ENCODE peak calls at places on chromosomes 13 and 19, in four cellular contexts. G is activated CD4-positive, alpha-beta T cell treated with anti-CD3 and anti-CD28 coated beads, Interleukin-2, amount 10 ng/mL, durations not matched to agents 7 days and 5 days; H is GM10248; V is activated naive CD4-positive, alpha-beta T cell. P is an unnamed sample.
A peak's percentile ranks its signal among the peaks of the same experiment; 100 is the strongest.

GRCh38 chr19:3593156-3593555 is 7.9 kb downstream of the GIPC3 start:
- DNase-seq in V (no peak), G (no peak), H (no peak), P (no peak)

GRCh38 chr19:12821761-12822160 is 12.6 kb downstream of the RTBDN start:
- DNase-seq in H (no peak), G (no peak), V (no peak), P (no peak)

GRCh38 chr13:34155931-34156607 is 338.1 kb downstream of the RFC3 start:
- DNase-seq in G (no peak), H (no peak), V (no peak), P (no peak)

GRCh38 chr19:40549007-40549708 is 27.5 kb upstream of the SHKBP1 start:
- DNase-seq in H (peak; percentile 86), V (peak; percentile 35), G (peak; percentile 74), P (peak; percentile 40)

GRCh38 chr13:112977091-112977490 is 8.1 kb downstream of the MCF2L start:
- DNase-seq in G (no peak), H (no peak), V (no peak), P (no peak)

GRCh38 chr19:10604460-10604980 is 17.4 kb upstream of the AP1M2 start:
- DNase-seq in V (no peak), H (peak; percentile 64), G (peak; percentile 19), P (no peak)

GRCh38 chr13:99528547-99528946 is 27.3 kb downstream of the TM9SF2 start:
- DNase-seq in H (peak; percentile 47), V (peak; percentile 9), G (peak; percentile 63), P (no peak)

GRCh38 chr13:109622006-109622405 is 164.4 kb downstream of the IRS2 start:
- DNase-seq in H (no peak), G (no peak), V (no peak), P (no peak)

GRCh38 chr13:71759506-71760225 is 107.3 kb downstream of the DACH1 start:
- DNase-seq in H (no peak), G (no peak), V (no peak), P (no peak)

GRCh38 chr19:28705008-28705407 is 507.9 kb downstream of the UQCRFS1 start:
- DNase-seq in V (no peak), G (no peak), H (no peak), P (no peak)

GRCh38 chr13:65473199-65473598 is 1756.9 kb downstream of the PCDH9 start:
- DNase-seq in G (no peak), H (no peak), V (no peak), P (no peak)

GRCh38 chr19:42528354-42529247 is at the start of gene CEACAM1:
- DNase-seq in H (peak; percentile 68), G (peak; percentile 78), V (peak; percentile 21), P (no peak)

GRCh38 chr19:46925548-46925950 is 64.8 kb downstream of the ARHGAP35 start:
- DNase-seq in G (no peak), V (no peak), H (no peak), P (no peak)

GRCh38 chr13:63190219-63190618 is 1774.6 kb upstream of the PCDH20 start:
- DNase-seq in G (no peak), H (no peak), V (no peak), P (no peak)

GRCh38 chr13:43835701-43836100 is 43.8 kb downstream of the CCDC122 start:
- DNase-seq in G (no peak), V (no peak), H (no peak), P (no peak)

GRCh38 chr13:27481766-27482165 is 31.4 kb upstream of the MTIF3 start:
- DNase-seq in G (peak; percentile 22), H (no peak), V (no peak), P (no peak)

GRCh38 chr19:34603003-34603402 is 74.0 kb downstream of the SCGB2B2 start:
- DNase-seq in H (no peak), V (no peak), G (no peak), P (no peak)

GRCh38 chr19:47661161-47661560 is 52.1 kb upstream of the EHD2 start:
- DNase-seq in V (no peak), G (no peak), H (no peak), P (no peak)

GRCh38 chr13:105016266-105016665 is 1519.2 kb downstream of the EFNB2 start:
- DNase-seq in G (no peak), V (no peak), H (no peak), P (no peak)

GRCh38 chr19:15871570-15871969 is 26.3 kb downstream of the CYP4F2 start:
- DNase-seq in H (peak; percentile 24), V (no peak), G (peak; percentile 23), P (no peak)

GRCh38 chr19:14434543-14435319 is 1.6 kb downstream of the PKN1 start:
- DNase-seq in V (no peak), G (peak; percentile 25), H (no peak), P (no peak)

GRCh38 chr19:35959040-35959967 is 23.1 kb downstream of the LRFN3 start:
- DNase-seq in V (peak; percentile 62), H (peak; percentile 72), G (peak; percentile 64), P (no peak)

GRCh38 chr13:86464193-86464592 is 665.0 kb upstream of the SLITRK6 start:
- DNase-seq in G (no peak), V (no peak), H (no peak), P (no peak)

GRCh38 chr13:103386341-103386740 is 320.1 kb upstream of the SLC10A2 start:
- DNase-seq in G (no peak), H (no peak), V (no peak), P (no peak)

GRCh38 chr13:48579167-48579918 is 46.5 kb upstream of the RCBTB2 start:
- DNase-seq in H (peak; percentile 57), V (no peak), G (no peak), P (no peak)

GRCh38 chr19:13262450-13262849 is 112.2 kb downstream of the IER2 start:
- DNase-seq in G (peak; percentile 28), V (no peak), H (peak; percentile 65), P (no peak)

GRCh38 chr13:64154514-64154913 is 2738.9 kb upstream of the PCDH20 start:
- DNase-seq in V (no peak), H (no peak), G (no peak), P (no peak)

GRCh38 chr19:40265055-40265762 is 19.9 kb downstream of the AKT2 start:
- DNase-seq in H (no peak), V (no peak), G (no peak), P (no peak)

GRCh38 chr19:45919678-45920077 is 5.1 kb upstream of the NANOS2 start:
- DNase-seq in G (no peak), V (no peak), H (no peak), P (no peak)

GRCh38 chr19:4539697-4540581 is at the start of gene LRG1:
- DNase-seq in V (no peak), H (peak; percentile 77), G (no peak), P (peak; percentile 41)

GRCh38 chr13:113460064-113460555 is 6.8 kb upstream of the ADPRHL1 start:
- DNase-seq in G (no peak), H (no peak), V (no peak), P (no peak)

GRCh38 chr13:39251340-39251739 is 213.1 kb downstream of the NHLRC3 start:
- DNase-seq in H (no peak), G (no peak), V (no peak), P (no peak)

GRCh38 chr13:50463662-50464061 is 379.8 kb downstream of the DLEU7 start:
- DNase-seq in V (no peak), H (no peak), G (no peak), P (no peak)

P was measured in omental fat pad.